ENCODE peak calls at places on chromosomes 3 and 15, in seven cellular contexts. V, B, Q, I, D, F and C are unnamed samples.

GRCh38 chr15:42085721-42086120 is 8.6 kb downstream of the PLA2G4D start:
- DNase-seq in F (no peak), B (no peak), V (no peak), D (no peak), I (no peak), Q (no peak), C (no peak)

GRCh38 chr3:148958681-148959080 is 32.7 kb upstream of the GYG1 start:
- DNase-seq in V (no peak), I (no peak), F (no peak), Q (no peak), D (no peak), B (no peak), C (no peak)

GRCh38 chr3:21912656-21913055 is 161.6 kb upstream of the ZNF385D start:
- DNase-seq in V (no peak), F (no peak), Q (no peak), I (no peak), D (no peak), B (no peak), C (no peak)

GRCh38 chr15:85329561-85330421 is 50.6 kb upstream of the AKAP13 start:
- DNase-seq in V (peak; percentile 44), B (no peak), I (no peak), Q (peak; percentile 44), F (no peak), D (no peak), C (peak; percentile 44)

GRCh38 chr3:180018588-180018987 is 18.1 kb downstream of the PEX5L start:
- DNase-seq in F (no peak), B (no peak), Q (peak; percentile 7), D (no peak), V (no peak), I (no peak), C (no peak)

GRCh38 chr3:119786409-119786808 is 4.5 kb downstream of the NR1I2 start:
- DNase-seq in I (no peak), Q (no peak), B (no peak), V (no peak), D (peak; percentile 91), F (no peak), C (no peak)

GRCh38 chr15:64151727-64152506 is at the start of gene SNX22:
- DNase-seq in F (no peak), V (peak; percentile 33), B (peak; percentile 46), Q (no peak), I (no peak), D (peak; percentile 63), C (peak; percentile 56)

GRCh38 chr3:145767909-145768308 is 393.1 kb downstream of the PLOD2 start:
- DNase-seq in F (no peak), V (no peak), B (no peak), D (no peak), Q (no peak), I (no peak), C (no peak)

GRCh38 chr3:54510506-54510905 is 388.2 kb downstream of the CACNA2D3 start:
- DNase-seq in B (no peak), D (no peak), I (no peak), Q (no peak), V (no peak), F (no peak), C (no peak)

GRCh38 chr3:146218880-146219866 is 31.7 kb downstream of the PLSCR4 start:
- DNase-seq in I (no peak), Q (peak; percentile 40), B (peak; percentile 32), F (peak; percentile 73), V (peak; percentile 26), D (no peak), C (peak; percentile 27)

GRCh38 chr3:100782906-100783305 is 73.6 kb downstream of the TFG start:
- DNase-seq in I (no peak), V (no peak), D (no peak), B (no peak), F (no peak), Q (no peak), C (peak; percentile 87)

GRCh38 chr3:48399387-48400172 is 27.6 kb downstream of the FBXW12 start:
- DNase-seq in Q (no peak), V (no peak), B (no peak), D (peak; percentile 48), F (no peak), I (peak; percentile 56), C (no peak)

GRCh38 chr3:41674449-41674848 is 287.5 kb downstream of the ULK4 start:
- DNase-seq in Q (no peak), V (no peak), I (no peak), D (no peak), F (no peak), B (no peak), C (no peak)

GRCh38 chr15:45868109-45868691 is 233.4 kb downstream of the SQOR start:
- DNase-seq in V (no peak), D (no peak), B (no peak), Q (no peak), F (no peak), I (no peak), C (no peak)

GRCh38 chr3:151538706-151539403 is 78.0 kb upstream of the IGSF10 start:
- DNase-seq in V (no peak), B (no peak), F (peak; percentile 69), D (no peak), I (no peak), Q (no peak), C (peak; percentile 62)

GRCh38 chr3:10448544-10448943 is 56.8 kb downstream of the ATP2B2 start:
- DNase-seq in I (no peak), F (no peak), V (no peak), D (no peak), B (no peak), Q (no peak), C (no peak)

GRCh38 chr3:176848431-176849214 is 348.7 kb downstream of the TBL1XR1 start:
- DNase-seq in Q (no peak), D (no peak), F (no peak), I (no peak), V (no peak), B (no peak), C (no peak)

DNA sequence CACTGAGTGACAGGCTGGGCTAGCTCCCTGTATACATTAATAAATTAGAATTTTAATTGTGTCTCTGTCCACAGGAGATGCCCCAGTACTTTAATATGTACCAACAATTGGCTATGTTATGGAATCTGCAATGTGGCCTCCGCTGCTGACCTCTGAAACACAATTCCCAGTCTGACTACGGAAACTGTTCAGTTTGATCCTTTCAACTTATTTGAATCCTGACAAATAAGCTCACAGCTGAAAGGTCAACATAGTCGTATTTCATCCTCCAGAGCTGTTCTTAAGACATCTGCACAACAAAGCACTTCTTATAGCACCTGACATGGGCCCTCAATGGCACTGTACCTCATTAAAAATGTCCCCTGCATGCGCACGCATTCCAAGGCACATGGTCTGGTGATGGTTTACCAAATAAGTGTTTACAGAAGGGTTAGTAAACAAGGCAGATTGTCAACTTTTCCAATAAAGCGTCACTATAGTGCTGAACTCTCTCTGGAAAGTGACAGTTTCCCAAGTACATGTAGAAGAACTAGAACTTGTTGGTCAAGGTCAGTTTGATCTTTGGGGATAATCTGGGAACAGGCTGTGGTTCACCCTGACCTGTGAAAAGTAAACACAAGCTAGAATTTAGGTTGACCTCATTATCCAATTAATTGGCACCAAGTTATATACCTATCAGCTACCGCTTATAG is 472.9 kb downstream of the FOXP1 start:
- DNase-seq in I (no peak), Q (no peak), F (no peak), D (no peak), B (no peak), V (no peak), C (no peak)
- TF ChIP-seq POLR2A in I (no peak), Q (no peak), F (no peak), D (no peak), B (no peak), V (no peak), C (no peak)

DNA sequence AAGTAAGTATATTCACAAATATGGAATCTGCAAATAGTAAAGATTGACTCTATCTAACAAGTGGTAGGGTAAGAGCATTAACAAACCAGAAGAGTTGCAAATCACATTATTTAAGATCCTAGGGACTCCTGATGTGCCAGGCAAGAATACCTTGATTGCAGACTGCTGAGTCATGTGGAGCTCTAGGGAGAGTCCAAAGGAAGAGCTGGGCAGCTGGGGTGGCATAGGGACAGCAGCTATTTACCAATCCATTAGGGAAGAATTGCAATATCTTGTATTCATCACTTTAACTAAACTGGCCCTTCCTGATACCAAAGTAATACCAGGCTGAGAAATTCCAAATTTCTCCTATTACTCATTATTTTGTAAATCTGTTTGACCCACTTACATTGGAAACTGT is 52.2 kb upstream of the ACP3 start:
- DNase-seq in D (no peak), I (no peak), F (no peak), V (no peak), B (no peak), Q (peak; percentile 30), C (peak; percentile 33)
- H3K4me3 ChIP-seq in D (no peak overlapping the region), I (no peak overlapping the region), F (no peak overlapping the region), V (no peak overlapping the region), B (no peak overlapping the region), Q (no peak overlapping the region), C (no peak overlapping the region)

DNA sequence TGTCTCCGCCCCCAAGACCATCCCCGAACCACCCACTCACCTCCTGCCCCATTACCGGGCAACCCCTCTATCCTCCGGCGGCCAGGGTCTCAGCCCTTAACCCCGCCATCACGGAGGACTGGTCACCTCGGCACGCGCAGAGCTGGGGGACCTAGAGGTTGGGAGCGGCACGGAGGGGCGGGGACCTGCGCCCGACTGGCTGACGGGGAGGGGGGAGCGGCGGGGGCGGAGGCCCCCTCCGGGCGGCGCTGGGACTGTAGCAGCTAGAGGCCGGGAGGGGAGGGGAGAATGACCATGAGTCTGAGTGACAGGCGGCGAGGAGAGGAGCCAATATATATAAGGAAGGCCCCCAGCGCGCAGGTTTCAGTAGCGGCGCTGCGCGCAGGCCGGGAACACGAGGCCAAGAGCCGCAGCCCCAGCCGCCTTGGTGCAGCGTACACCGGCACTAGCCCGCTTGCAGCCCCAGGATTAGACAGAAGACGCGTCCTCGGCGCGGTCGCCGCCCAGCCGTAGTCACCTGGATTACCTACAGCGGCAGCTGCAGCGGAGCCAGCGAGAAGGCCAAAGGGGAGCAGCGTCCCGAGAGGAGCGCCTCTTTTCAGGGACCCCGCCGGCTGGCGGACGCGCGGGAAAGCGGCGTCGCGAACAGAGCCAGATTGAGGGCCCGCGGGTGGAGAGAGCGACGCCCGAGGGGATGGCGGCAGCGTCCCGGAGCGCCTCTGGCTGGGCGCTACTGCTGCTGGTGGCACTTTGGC is at the start of gene DLL4:
- DNase-seq in I (no peak), Q (peak; percentile 73), F (peak; percentile 48), V (peak; percentile 87), D (no peak), B (peak; percentile 74), C (peak; percentile 61)
- TF ChIP-seq POLR2A in I (no peak), Q (peak; percentile 70), F (peak; percentile 17), V (peak; percentile 95), D (peak; percentile 78), B (peak; percentile 12), C (no peak)

DNA sequence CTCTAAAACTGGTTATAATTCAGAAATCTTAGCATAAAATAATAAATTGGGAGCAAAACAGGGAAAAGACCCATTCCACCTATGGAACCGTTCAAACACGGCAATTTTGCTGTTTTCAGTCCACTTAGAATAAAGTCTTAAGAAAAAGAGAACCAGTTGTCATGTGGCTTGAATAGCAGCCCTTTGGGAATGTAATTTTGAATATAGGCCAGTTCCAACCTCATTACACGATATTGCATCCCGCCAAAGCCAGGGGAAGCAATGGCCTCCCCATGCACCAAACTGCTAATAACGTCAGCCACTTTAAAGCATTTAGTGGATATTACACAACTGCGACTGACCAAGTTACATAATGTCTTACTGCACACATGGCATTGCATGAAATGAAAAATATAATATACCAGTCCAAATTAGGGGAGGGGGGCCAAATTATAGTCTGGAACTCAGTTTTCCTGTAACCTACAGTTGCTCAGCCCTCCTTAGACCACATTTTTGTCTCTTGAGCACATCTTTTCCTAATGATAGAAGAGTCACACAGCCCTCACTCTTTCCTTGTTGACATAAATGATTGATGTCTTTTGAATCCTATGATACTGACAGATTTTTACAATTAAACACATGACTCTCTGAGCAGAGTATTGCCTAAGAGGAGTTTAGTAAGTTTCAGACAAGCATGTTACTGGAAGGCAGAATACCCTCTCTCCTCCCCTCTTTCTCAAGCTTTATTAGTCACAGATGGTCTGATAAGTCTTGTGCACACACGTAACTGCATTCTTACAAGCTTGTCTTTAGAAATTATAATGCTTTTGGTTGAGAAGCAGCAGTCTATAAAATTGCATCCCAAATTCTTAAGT is 1.0 kb upstream of the PLD1 start:
- DNase-seq in F (no peak), Q (peak; percentile 90), B (no peak), I (no peak), D (no peak), V (no peak), C (no peak)
- H3K4me3 ChIP-seq in F (no peak overlapping the region), Q (peak overlapping the region; percentile 73), B (peak overlapping the region; percentile 71), I (peak overlapping the region; percentile 83), D (peak overlapping the region; percentile 77), V (no peak overlapping the region), C (no peak overlapping the region)